ENCODE peak calls at places on chromosomes 7 and 10, in seven cellular contexts. One of them, this sample, is unnamed.

GRCh38 chr10:3118621-3119020 is 51.3 kb downstream of the PFKP start:
- DNase-seq in ACHN: no peak
- DNase-seq in activated CD4-positive, alpha-beta T cell treated with anti-CD3 and anti-CD28 coated beads for 24 hours: no peak
- DNase-seq in lower lobe of right lung: no peak
- DNase-seq in HS-27A: no peak
- DNase-seq in ELR: no peak
- DNase-seq in GM20000: no peak
- DNase-seq in this sample: no peak

GRCh38 chr10:103890194-103890658 is 27.8 kb downstream of the STN1 start:
- DNase-seq in ACHN: no peak
- DNase-seq in activated CD4-positive, alpha-beta T cell treated with anti-CD3 and anti-CD28 coated beads for 24 hours: no peak
- DNase-seq in lower lobe of right lung: peak; percentile 65
- DNase-seq in HS-27A: no peak
- DNase-seq in ELR: peak; percentile 76
- DNase-seq in GM20000: no peak
- DNase-seq in this sample: peak; percentile 25

GRCh38 chr10:56881218-56881617 is 520.2 kb upstream of the ZWINT start:
- DNase-seq in ACHN: no peak
- DNase-seq in activated CD4-positive, alpha-beta T cell treated with anti-CD3 and anti-CD28 coated beads for 24 hours: no peak
- DNase-seq in lower lobe of right lung: no peak
- DNase-seq in HS-27A: no peak
- DNase-seq in ELR: no peak
- DNase-seq in GM20000: no peak
- DNase-seq in this sample: no peak

GRCh38 chr10:128560993-128561392 is 434.8 kb upstream of the MKI67 start:
- DNase-seq in ACHN: no peak
- DNase-seq in activated CD4-positive, alpha-beta T cell treated with anti-CD3 and anti-CD28 coated beads for 24 hours: no peak
- DNase-seq in lower lobe of right lung: no peak
- DNase-seq in HS-27A: no peak
- DNase-seq in ELR: no peak
- DNase-seq in GM20000: no peak
- DNase-seq in this sample: no peak

GRCh38 chr7:16918288-16918895 is 36.6 kb upstream of the AGR3 start:
- DNase-seq in ACHN: peak; percentile 66
- DNase-seq in activated CD4-positive, alpha-beta T cell treated with anti-CD3 and anti-CD28 coated beads for 24 hours: no peak
- DNase-seq in lower lobe of right lung: no peak
- DNase-seq in HS-27A: no peak
- DNase-seq in ELR: peak; percentile 71
- DNase-seq in GM20000: no peak
- DNase-seq in this sample: peak; percentile 68

GRCh38 chr7:74338366-74339108 is 49.3 kb downstream of the CLIP2 start:
- DNase-seq in ACHN: no peak
- DNase-seq in activated CD4-positive, alpha-beta T cell treated with anti-CD3 and anti-CD28 coated beads for 24 hours: no peak
- DNase-seq in lower lobe of right lung: no peak
- DNase-seq in HS-27A: no peak
- DNase-seq in ELR: no peak
- DNase-seq in GM20000: no peak
- DNase-seq in this sample: no peak

GRCh38 chr7:141433698-141434097 is 117.5 kb upstream of the AGK start:
- DNase-seq in ACHN: no peak
- DNase-seq in activated CD4-positive, alpha-beta T cell treated with anti-CD3 and anti-CD28 coated beads for 24 hours: no peak
- DNase-seq in lower lobe of right lung: no peak
- DNase-seq in HS-27A: no peak
- DNase-seq in ELR: no peak
- DNase-seq in GM20000: no peak
- DNase-seq in this sample: no peak

GRCh38 chr10:29386347-29386999 is 97.6 kb downstream of the LYZL1 start:
- DNase-seq in ACHN: peak; percentile 47
- DNase-seq in activated CD4-positive, alpha-beta T cell treated with anti-CD3 and anti-CD28 coated beads for 24 hours: no peak
- DNase-seq in lower lobe of right lung: no peak
- DNase-seq in HS-27A: no peak
- DNase-seq in ELR: peak; percentile 61
- DNase-seq in GM20000: peak; percentile 36
- DNase-seq in this sample: peak; percentile 53

GRCh38 chr10:772227-772637 is 82.8 kb upstream of the DIP2C start:
- DNase-seq in ACHN: no peak
- DNase-seq in activated CD4-positive, alpha-beta T cell treated with anti-CD3 and anti-CD28 coated beads for 24 hours: no peak
- DNase-seq in lower lobe of right lung: peak; percentile 36
- DNase-seq in HS-27A: no peak
- DNase-seq in ELR: no peak
- DNase-seq in GM20000: no peak
- DNase-seq in this sample: no peak

GRCh38 chr7:74522281-74522905 is 68.7 kb downstream of the GTF2IRD1 start:
- DNase-seq in ACHN: no peak
- DNase-seq in activated CD4-positive, alpha-beta T cell treated with anti-CD3 and anti-CD28 coated beads for 24 hours: no peak
- DNase-seq in lower lobe of right lung: no peak
- DNase-seq in HS-27A: no peak
- DNase-seq in ELR: no peak
- DNase-seq in GM20000: no peak
- DNase-seq in this sample: no peak

GRCh38 chr10:43692051-43692825 is 43.6 kb upstream of the ZNF32 start:
- DNase-seq in ACHN: no peak
- DNase-seq in activated CD4-positive, alpha-beta T cell treated with anti-CD3 and anti-CD28 coated beads for 24 hours: no peak
- DNase-seq in lower lobe of right lung: no peak
- DNase-seq in HS-27A: no peak
- DNase-seq in ELR: no peak
- DNase-seq in GM20000: no peak
- DNase-seq in this sample: no peak

GRCh38 chr7:21192662-21193061 is 235.2 kb upstream of the SP4 start:
- DNase-seq in ACHN: no peak
- DNase-seq in activated CD4-positive, alpha-beta T cell treated with anti-CD3 and anti-CD28 coated beads for 24 hours: no peak
- DNase-seq in lower lobe of right lung: no peak
- DNase-seq in HS-27A: no peak
- DNase-seq in ELR: no peak
- DNase-seq in GM20000: no peak
- DNase-seq in this sample: no peak

GRCh38 chr10:5449823-5450222 is 37.5 kb downstream of the NET1 start:
- DNase-seq in ACHN: peak; percentile 70
- DNase-seq in activated CD4-positive, alpha-beta T cell treated with anti-CD3 and anti-CD28 coated beads for 24 hours: no peak
- DNase-seq in lower lobe of right lung: no peak
- DNase-seq in HS-27A: no peak
- DNase-seq in ELR: peak; percentile 92
- DNase-seq in GM20000: no peak
- DNase-seq in this sample: peak; percentile 48

GRCh38 chr10:5888352-5888751 is 1.3 kb downstream of the ANKRD16 start:
- DNase-seq in ACHN: no peak
- DNase-seq in activated CD4-positive, alpha-beta T cell treated with anti-CD3 and anti-CD28 coated beads for 24 hours: no peak
- DNase-seq in lower lobe of right lung: no peak
- DNase-seq in HS-27A: no peak
- DNase-seq in ELR: peak; percentile 29
- DNase-seq in GM20000: no peak
- DNase-seq in this sample: peak; percentile 29

GRCh38 chr10:126661841-126662520 is 8.5 kb downstream of the C10orf90 start:
- DNase-seq in ACHN: no peak
- DNase-seq in activated CD4-positive, alpha-beta T cell treated with anti-CD3 and anti-CD28 coated beads for 24 hours: no peak
- DNase-seq in lower lobe of right lung: no peak
- DNase-seq in HS-27A: no peak
- DNase-seq in ELR: no peak
- DNase-seq in GM20000: no peak
- DNase-seq in this sample: no peak

GRCh38 chr7:156064921-156065386 is 252.7 kb upstream of the SHH start:
- DNase-seq in ACHN: peak; percentile 29
- DNase-seq in activated CD4-positive, alpha-beta T cell treated with anti-CD3 and anti-CD28 coated beads for 24 hours: no peak
- DNase-seq in lower lobe of right lung: no peak
- DNase-seq in HS-27A: no peak
- DNase-seq in ELR: no peak
- DNase-seq in GM20000: no peak
- DNase-seq in this sample: no peak

GRCh38 chr10:121844537-121844936 is 83.3 kb downstream of the ATE1 start:
- DNase-seq in ACHN: no peak
- DNase-seq in activated CD4-positive, alpha-beta T cell treated with anti-CD3 and anti-CD28 coated beads for 24 hours: no peak
- DNase-seq in lower lobe of right lung: no peak
- DNase-seq in HS-27A: no peak
- DNase-seq in ELR: no peak
- DNase-seq in GM20000: no peak
- DNase-seq in this sample: no peak

GRCh38 chr10:72328045-72328828 is 26.5 kb downstream of the DNAJB12 start:
- DNase-seq in ACHN: peak; percentile 82
- DNase-seq in activated CD4-positive, alpha-beta T cell treated with anti-CD3 and anti-CD28 coated beads for 24 hours: no peak
- DNase-seq in lower lobe of right lung: no peak
- DNase-seq in HS-27A: no peak
- DNase-seq in ELR: peak; percentile 75
- DNase-seq in GM20000: peak; percentile 52
- DNase-seq in this sample: peak; percentile 76

GRCh38 chr7:39270018-39270417 is 292.3 kb downstream of the POU6F2 start:
- DNase-seq in ACHN: no peak
- DNase-seq in activated CD4-positive, alpha-beta T cell treated with anti-CD3 and anti-CD28 coated beads for 24 hours: no peak
- DNase-seq in lower lobe of right lung: no peak
- DNase-seq in HS-27A: no peak
- DNase-seq in ELR: no peak
- DNase-seq in GM20000: no peak
- DNase-seq in this sample: no peak

GRCh38 chr10:48307584-48307983 is 1.1 kb downstream of the MAPK8 start:
- DNase-seq in ACHN: peak; percentile 8
- DNase-seq in activated CD4-positive, alpha-beta T cell treated with anti-CD3 and anti-CD28 coated beads for 24 hours: no peak
- DNase-seq in lower lobe of right lung: no peak
- DNase-seq in HS-27A: no peak
- DNase-seq in ELR: no peak
- DNase-seq in GM20000: no peak
- DNase-seq in this sample: no peak

GRCh38 chr7:47634273-47634672 is 52.4 kb upstream of the TNS3 start:
- DNase-seq in ACHN: no peak
- DNase-seq in activated CD4-positive, alpha-beta T cell treated with anti-CD3 and anti-CD28 coated beads for 24 hours: no peak
- DNase-seq in lower lobe of right lung: no peak
- DNase-seq in HS-27A: no peak
- DNase-seq in ELR: no peak
- DNase-seq in GM20000: no peak
- DNase-seq in this sample: no peak